ENCODE peak calls at places on chromosomes 11 and 22, in four cellular contexts. A is RWPE1, X is heart left ventricle, H is kidney epithelial cell. F is an unnamed sample.

GRCh38 chr22:38236786-38237185 is 35.0 kb downstream of the MAFF start:
- DNase-seq in A (no peak), X (no peak), H (no peak), F (no peak)

GRCh38 chr11:82901165-82901938 is at the start of gene DDIAS:
- DNase-seq in A (peak), X (peak), H (peak), F (peak)

GRCh38 chr11:69567951-69568808 is 72.8 kb upstream of the CCND1 start:
- DNase-seq in A (no peak), X (no peak), H (no peak), F (no peak)

GRCh38 chr22:21766933-21767462 is 31.4 kb upstream of the YPEL1 start:
- DNase-seq in A (no peak), X (no peak), H (no peak), F (no peak)

GRCh38 chr22:27311666-27312566 is 489.6 kb downstream of the MN1 start:
- DNase-seq in A (no peak), X (no peak), H (no peak), F (no peak)

GRCh38 chr11:122517403-122518379 is 137.8 kb upstream of the UBASH3B start:
- DNase-seq in A (no peak), X (no peak), H (no peak), F (no peak)

GRCh38 chr22:24435861-24436351 is 8.5 kb downstream of the ADORA2A start:
- DNase-seq in A (no peak), X (peak), H (no peak), F (no peak)

GRCh38 chr22:42536166-42536565 is 16.6 kb upstream of the RRP7A start:
- DNase-seq in A (no peak), X (no peak), H (no peak), F (no peak)

GRCh38 chr11:12818333-12819015 is 144.3 kb downstream of the TEAD1 start:
- DNase-seq in A (peak), X (peak), H (no peak), F (no peak)

GRCh38 chr11:122453586-122453985 is 201.9 kb upstream of the UBASH3B start:
- DNase-seq in A (no peak), X (no peak), H (no peak), F (no peak)

GRCh38 chr11:113289341-113290187 is 24.8 kb upstream of the TTC12 start:
- DNase-seq in A (peak), X (peak), H (no peak), F (no peak)

GRCh38 chr11:119991669-119992068 is 146.2 kb downstream of the TRIM29 start:
- DNase-seq in A (no peak), X (no peak), H (no peak), F (no peak)

GRCh38 chr22:27885977-27886842 is 32.8 kb downstream of the PITPNB start:
- DNase-seq in A (peak), X (no peak), H (peak), F (no peak)

GRCh38 chr22:29842740-29843139 is 4.7 kb upstream of the ASCC2 start:
- DNase-seq in A (peak), X (no peak), H (peak), F (peak)

GRCh38 chr11:32348502-32348901 is 86.8 kb downstream of the WT1 start:
- DNase-seq in A (no peak), X (no peak), H (no peak), F (no peak)

GRCh38 chr11:47533690-47534135 is 19.2 kb downstream of the CELF1 start:
- DNase-seq in A (no peak), X (no peak), H (no peak), F (no peak)

GRCh38 chr11:83691387-83692088 is 405.4 kb upstream of the CCDC90B start:
- DNase-seq in A (no peak), X (peak), H (no peak), F (no peak)

GRCh38 chr11:123302751-123303195 is 107.7 kb upstream of the CLMP start:
- DNase-seq in A (no peak), X (no peak), H (no peak), F (no peak)

GRCh38 chr11:80024119-80024518 is 583.3 kb upstream of the TENM4 start:
- DNase-seq in A (peak), X (no peak), H (no peak), F (no peak)

GRCh38 chr22:19761022-19761499 is 483 bp downstream of the TBX1 start:
- DNase-seq in A (no peak), X (no peak), H (no peak), F (no peak)

GRCh38 chr11:102187416-102188125 is 77.3 kb downstream of the YAP1 start:
- DNase-seq in A (no peak), X (no peak), H (no peak), F (no peak)

GRCh38 chr22:43183496-43184263 is 3.3 kb downstream of the TTLL12 start:
- DNase-seq in A (no peak), X (peak), H (no peak), F (no peak)

GRCh38 chr11:36427876-36428275 is 82.2 kb downstream of the TRAF6 start:
- DNase-seq in A (no peak), X (no peak), H (no peak), F (no peak)

GRCh38 chr11:36432747-36433146 is 77.3 kb downstream of the TRAF6 start:
- DNase-seq in A (no peak), X (no peak), H (no peak), F (no peak)

GRCh38 chr11:36432093-36432469 is 78.0 kb downstream of the TRAF6 start:
- DNase-seq in A (no peak), X (no peak), H (no peak), F (no peak)

GRCh38 chr11:36433896-36434295 is 76.2 kb downstream of the TRAF6 start:
- DNase-seq in A (no peak), X (no peak), H (no peak), F (no peak)

GRCh38 chr11:36431429-36432092 is 78.5 kb downstream of the TRAF6 start:
- DNase-seq in A (peak), X (peak), H (peak), F (peak)
- TF ChIP-seq CTCF in A (peak), X (no peak), H (peak), F (peak)

GRCh38 chr11:67640021-67640757 is 626 bp upstream of the TBX10 start:
- DNase-seq in A (peak), X (peak), H (no peak), F (no peak)
- TF ChIP-seq CTCF in A (peak), X (peak), H (peak), F (peak)

DNA sequence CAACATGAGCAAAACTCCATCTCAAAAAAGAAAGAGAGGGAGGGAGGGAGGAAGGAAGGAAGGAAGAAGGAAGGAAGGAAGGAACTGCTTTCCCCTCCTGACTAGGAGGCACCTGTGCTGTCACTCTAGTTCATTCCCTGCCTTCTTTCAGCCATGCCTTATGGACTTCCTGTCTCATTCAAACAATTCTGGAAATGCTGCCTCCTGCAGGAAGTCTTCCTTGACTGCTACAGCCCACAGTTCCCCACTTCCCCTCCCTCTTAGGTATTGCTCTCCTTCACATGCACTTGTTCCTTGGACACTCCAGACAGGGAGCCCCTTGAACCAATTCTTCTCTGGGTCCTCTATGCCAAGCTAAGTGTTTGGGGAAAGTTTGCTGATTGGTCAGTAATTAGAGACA is 31.6 kb upstream of the WNT11 start:
- DNase-seq in A (no peak), X (no peak), H (no peak), F (peak)
- TF ChIP-seq CTCF in A (no peak), X (no peak), H (peak), F (peak)

GRCh38 chr11:6618117-6619020 is 853 bp downstream of the TPP1 start:
- DNase-seq in A (no peak), X (no peak), H (no peak), F (peak)
- TF ChIP-seq CTCF in A (no peak), X (no peak), H (no peak), F (no peak)

DNA sequence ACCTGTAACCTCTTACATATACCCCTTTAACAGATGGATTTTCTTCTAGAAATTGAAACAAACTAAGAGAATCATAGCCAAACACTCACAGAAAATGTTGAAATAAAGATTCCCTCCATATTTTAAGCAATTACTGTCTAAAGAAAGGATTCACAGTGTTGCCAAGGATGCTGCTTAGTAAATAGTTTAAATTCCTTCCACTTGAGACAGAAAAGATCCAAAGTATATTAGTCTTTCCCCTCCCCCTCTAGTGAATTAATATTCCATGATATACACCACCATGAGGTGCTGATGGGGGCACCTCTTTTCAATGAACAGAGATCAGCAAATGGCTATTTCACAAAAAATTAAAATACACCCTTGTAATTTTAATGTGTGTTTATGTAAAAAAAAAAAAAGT is 186.8 kb downstream of the SOX6 start:
- DNase-seq in A (no peak), X (no peak), H (no peak), F (no peak)
- TF ChIP-seq CTCF in A (no peak), X (no peak), H (no peak), F (no peak)

GRCh38 chr11:2389344-2390026 is 11.1 kb upstream of the TSSC4 start:
- DNase-seq in A (no peak), X (no peak), H (no peak), F (no peak)
- TF ChIP-seq CTCF in A (peak), X (no peak), H (peak), F (peak)

GRCh38 chr11:43129329-43129728 is 182.5 kb upstream of the API5 start:
- DNase-seq in A (no peak), X (no peak), H (no peak), F (no peak)

GRCh38 chr11:43135966-43136534 is 175.7 kb upstream of the API5 start:
- DNase-seq in A (no peak), X (no peak), H (no peak), F (no peak)

GRCh38 chr11:43130616-43131015 is 181.2 kb upstream of the API5 start:
- DNase-seq in A (no peak), X (no peak), H (no peak), F (no peak)
- TF ChIP-seq CTCF in A (no peak), X (peak), H (no peak), F (no peak)

F was measured in keratinocyte.